ENCODE peak calls at places on chromosomes 5 and 9, in nine cellular contexts. One of them, this sample, is unnamed.

GRCh38 chr9:5269249-5269715 is 35.2 kb downstream of the RLN2 start:
- DNase-seq in non-pigmented ciliary epithelial cell: peak
- DNase-seq in T-helper 2 cell: no peak
- DNase-seq in activated T-helper 1 cell treated with Interleukin-2 at 50 U/mL for 16 hours: no peak
- DNase-seq in CD8-positive, alpha-beta T cell: no peak
- DNase-seq in stimulated activated CD4-positive, alpha-beta T cell treated with anti-CD3 and anti-CD28 coated beads, Interleukin-2, amount 100 ng/mL, for 48 hours: no peak
- DNase-seq in gastrocnemius medialis: no peak
- DNase-seq in activated naive CD4-positive, alpha-beta T cell treated with anti-CD3 and anti-CD28 coated beads for 36 hours: no peak
- DNase-seq in left cardiac atrium: no peak
- DNase-seq in this sample: no peak

GRCh38 chr5:134905246-134905996 is 490 bp downstream of the PCBD2 start:
- DNase-seq in non-pigmented ciliary epithelial cell: peak
- DNase-seq in T-helper 2 cell: peak
- DNase-seq in activated T-helper 1 cell treated with Interleukin-2 at 50 U/mL for 16 hours: peak
- DNase-seq in CD8-positive, alpha-beta T cell: peak
- DNase-seq in stimulated activated CD4-positive, alpha-beta T cell treated with anti-CD3 and anti-CD28 coated beads, Interleukin-2, amount 100 ng/mL, for 48 hours: peak
- DNase-seq in gastrocnemius medialis: peak
- DNase-seq in activated naive CD4-positive, alpha-beta T cell treated with anti-CD3 and anti-CD28 coated beads for 36 hours: peak
- DNase-seq in left cardiac atrium: no peak
- DNase-seq in this sample: peak

GRCh38 chr5:137078171-137078665 is 420.9 kb downstream of the SPOCK1 start:
- DNase-seq in non-pigmented ciliary epithelial cell: peak
- DNase-seq in T-helper 2 cell: no peak
- DNase-seq in activated T-helper 1 cell treated with Interleukin-2 at 50 U/mL for 16 hours: no peak
- DNase-seq in CD8-positive, alpha-beta T cell: no peak
- DNase-seq in stimulated activated CD4-positive, alpha-beta T cell treated with anti-CD3 and anti-CD28 coated beads, Interleukin-2, amount 100 ng/mL, for 48 hours: no peak
- DNase-seq in gastrocnemius medialis: no peak
- DNase-seq in activated naive CD4-positive, alpha-beta T cell treated with anti-CD3 and anti-CD28 coated beads for 36 hours: no peak
- DNase-seq in left cardiac atrium: no peak
- DNase-seq in this sample: no peak

GRCh38 chr9:95468791-95469190 is 48.0 kb downstream of the PTCH1 start:
- DNase-seq in non-pigmented ciliary epithelial cell: no peak
- DNase-seq in T-helper 2 cell: no peak
- DNase-seq in activated T-helper 1 cell treated with Interleukin-2 at 50 U/mL for 16 hours: no peak
- DNase-seq in CD8-positive, alpha-beta T cell: no peak
- DNase-seq in stimulated activated CD4-positive, alpha-beta T cell treated with anti-CD3 and anti-CD28 coated beads, Interleukin-2, amount 100 ng/mL, for 48 hours: no peak
- DNase-seq in gastrocnemius medialis: no peak
- DNase-seq in activated naive CD4-positive, alpha-beta T cell treated with anti-CD3 and anti-CD28 coated beads for 36 hours: no peak
- DNase-seq in left cardiac atrium: no peak
- DNase-seq in this sample: no peak

GRCh38 chr9:94672811-94673487 is 33.6 kb upstream of the FBP1 start:
- DNase-seq in non-pigmented ciliary epithelial cell: peak
- DNase-seq in T-helper 2 cell: no peak
- DNase-seq in activated T-helper 1 cell treated with Interleukin-2 at 50 U/mL for 16 hours: no peak
- DNase-seq in CD8-positive, alpha-beta T cell: no peak
- DNase-seq in stimulated activated CD4-positive, alpha-beta T cell treated with anti-CD3 and anti-CD28 coated beads, Interleukin-2, amount 100 ng/mL, for 48 hours: no peak
- DNase-seq in gastrocnemius medialis: no peak
- DNase-seq in activated naive CD4-positive, alpha-beta T cell treated with anti-CD3 and anti-CD28 coated beads for 36 hours: no peak
- DNase-seq in left cardiac atrium: no peak
- DNase-seq in this sample: no peak

GRCh38 chr9:7205806-7206205 is 448.0 kb downstream of the KDM4C start:
- DNase-seq in non-pigmented ciliary epithelial cell: no peak
- DNase-seq in T-helper 2 cell: no peak
- DNase-seq in activated T-helper 1 cell treated with Interleukin-2 at 50 U/mL for 16 hours: no peak
- DNase-seq in CD8-positive, alpha-beta T cell: no peak
- DNase-seq in stimulated activated CD4-positive, alpha-beta T cell treated with anti-CD3 and anti-CD28 coated beads, Interleukin-2, amount 100 ng/mL, for 48 hours: no peak
- DNase-seq in gastrocnemius medialis: no peak
- DNase-seq in activated naive CD4-positive, alpha-beta T cell treated with anti-CD3 and anti-CD28 coated beads for 36 hours: no peak
- DNase-seq in left cardiac atrium: no peak
- DNase-seq in this sample: no peak

GRCh38 chr9:137458194-137459146 is 664 bp downstream of the NSMF start:
- DNase-seq in non-pigmented ciliary epithelial cell: no peak
- DNase-seq in T-helper 2 cell: no peak
- DNase-seq in activated T-helper 1 cell treated with Interleukin-2 at 50 U/mL for 16 hours: no peak
- DNase-seq in CD8-positive, alpha-beta T cell: peak
- DNase-seq in stimulated activated CD4-positive, alpha-beta T cell treated with anti-CD3 and anti-CD28 coated beads, Interleukin-2, amount 100 ng/mL, for 48 hours: no peak
- DNase-seq in gastrocnemius medialis: no peak
- DNase-seq in activated naive CD4-positive, alpha-beta T cell treated with anti-CD3 and anti-CD28 coated beads for 36 hours: no peak
- DNase-seq in left cardiac atrium: peak
- DNase-seq in this sample: no peak

GRCh38 chr9:90927496-90927895 is 125.9 kb downstream of the SYK start:
- DNase-seq in non-pigmented ciliary epithelial cell: no peak
- DNase-seq in T-helper 2 cell: no peak
- DNase-seq in activated T-helper 1 cell treated with Interleukin-2 at 50 U/mL for 16 hours: no peak
- DNase-seq in CD8-positive, alpha-beta T cell: no peak
- DNase-seq in stimulated activated CD4-positive, alpha-beta T cell treated with anti-CD3 and anti-CD28 coated beads, Interleukin-2, amount 100 ng/mL, for 48 hours: no peak
- DNase-seq in gastrocnemius medialis: no peak
- DNase-seq in activated naive CD4-positive, alpha-beta T cell treated with anti-CD3 and anti-CD28 coated beads for 36 hours: no peak
- DNase-seq in left cardiac atrium: no peak
- DNase-seq in this sample: no peak

GRCh38 chr9:33443047-33443446 is 4.3 kb downstream of the AQP3 start:
- DNase-seq in non-pigmented ciliary epithelial cell: no peak
- DNase-seq in T-helper 2 cell: no peak
- DNase-seq in activated T-helper 1 cell treated with Interleukin-2 at 50 U/mL for 16 hours: no peak
- DNase-seq in CD8-positive, alpha-beta T cell: no peak
- DNase-seq in stimulated activated CD4-positive, alpha-beta T cell treated with anti-CD3 and anti-CD28 coated beads, Interleukin-2, amount 100 ng/mL, for 48 hours: no peak
- DNase-seq in gastrocnemius medialis: no peak
- DNase-seq in activated naive CD4-positive, alpha-beta T cell treated with anti-CD3 and anti-CD28 coated beads for 36 hours: no peak
- DNase-seq in left cardiac atrium: no peak
- DNase-seq in this sample: no peak

GRCh38 chr9:94936411-94936810 is 209.9 kb downstream of the AOPEP start:
- DNase-seq in non-pigmented ciliary epithelial cell: no peak
- DNase-seq in T-helper 2 cell: no peak
- DNase-seq in activated T-helper 1 cell treated with Interleukin-2 at 50 U/mL for 16 hours: no peak
- DNase-seq in CD8-positive, alpha-beta T cell: no peak
- DNase-seq in stimulated activated CD4-positive, alpha-beta T cell treated with anti-CD3 and anti-CD28 coated beads, Interleukin-2, amount 100 ng/mL, for 48 hours: no peak
- DNase-seq in gastrocnemius medialis: no peak
- DNase-seq in activated naive CD4-positive, alpha-beta T cell treated with anti-CD3 and anti-CD28 coated beads for 36 hours: no peak
- DNase-seq in left cardiac atrium: no peak
- DNase-seq in this sample: no peak

GRCh38 chr9:132087438-132088030 is 7.9 kb upstream of the MED27 start:
- DNase-seq in non-pigmented ciliary epithelial cell: no peak
- DNase-seq in T-helper 2 cell: no peak
- DNase-seq in activated T-helper 1 cell treated with Interleukin-2 at 50 U/mL for 16 hours: no peak
- DNase-seq in CD8-positive, alpha-beta T cell: no peak
- DNase-seq in stimulated activated CD4-positive, alpha-beta T cell treated with anti-CD3 and anti-CD28 coated beads, Interleukin-2, amount 100 ng/mL, for 48 hours: no peak
- DNase-seq in gastrocnemius medialis: no peak
- DNase-seq in activated naive CD4-positive, alpha-beta T cell treated with anti-CD3 and anti-CD28 coated beads for 36 hours: no peak
- DNase-seq in left cardiac atrium: no peak
- DNase-seq in this sample: no peak

GRCh38 chr9:26324787-26325186 is 567.8 kb downstream of the CAAP1 start:
- DNase-seq in non-pigmented ciliary epithelial cell: no peak
- DNase-seq in T-helper 2 cell: no peak
- DNase-seq in activated T-helper 1 cell treated with Interleukin-2 at 50 U/mL for 16 hours: no peak
- DNase-seq in CD8-positive, alpha-beta T cell: no peak
- DNase-seq in stimulated activated CD4-positive, alpha-beta T cell treated with anti-CD3 and anti-CD28 coated beads, Interleukin-2, amount 100 ng/mL, for 48 hours: no peak
- DNase-seq in gastrocnemius medialis: no peak
- DNase-seq in activated naive CD4-positive, alpha-beta T cell treated with anti-CD3 and anti-CD28 coated beads for 36 hours: no peak
- DNase-seq in left cardiac atrium: no peak
- DNase-seq in this sample: no peak

This sample was measured in effector memory CD4-positive, alpha-beta T cell.